ENCODE peak calls at places on chromosomes 3 and 15, in five cellular contexts. One of them, this sample, is unnamed.

GRCh38 chr3:38157562-38157961 is 7.8 kb upstream of the OXSR1 start:
- DNase-seq in dorsolateral prefrontal cortex: no peak
- DNase-seq in Daoy: no peak
- DNase-seq in COR-L47: peak; percentile 4
- DNase-seq in stimulated activated CD4-positive, alpha-beta T cell treated with anti-CD3 and anti-CD28 coated beads, Interleukin-1b, Interleukin-23, amount 100 ng/mL, for 1 hour: no peak
- DNase-seq in this sample: no peak

GRCh38 chr3:66962624-66963023 is 35.5 kb upstream of the KBTBD8 start:
- DNase-seq in dorsolateral prefrontal cortex: no peak
- DNase-seq in Daoy: no peak
- DNase-seq in COR-L47: no peak
- DNase-seq in stimulated activated CD4-positive, alpha-beta T cell treated with anti-CD3 and anti-CD28 coated beads, Interleukin-1b, Interleukin-23, amount 100 ng/mL, for 1 hour: no peak
- DNase-seq in this sample: no peak

GRCh38 chr15:98405013-98405412 is 243.3 kb upstream of the IGF1R start:
- DNase-seq in dorsolateral prefrontal cortex: no peak
- DNase-seq in Daoy: no peak
- DNase-seq in COR-L47: no peak
- DNase-seq in stimulated activated CD4-positive, alpha-beta T cell treated with anti-CD3 and anti-CD28 coated beads, Interleukin-1b, Interleukin-23, amount 100 ng/mL, for 1 hour: no peak
- DNase-seq in this sample: no peak

GRCh38 chr3:65996605-65997004 is 42.1 kb downstream of the MAGI1 start:
- DNase-seq in dorsolateral prefrontal cortex: no peak
- DNase-seq in Daoy: peak; percentile 55
- DNase-seq in COR-L47: no peak
- DNase-seq in stimulated activated CD4-positive, alpha-beta T cell treated with anti-CD3 and anti-CD28 coated beads, Interleukin-1b, Interleukin-23, amount 100 ng/mL, for 1 hour: no peak
- DNase-seq in this sample: no peak

GRCh38 chr15:58213587-58214360 is 75.6 kb downstream of the AQP9 start:
- DNase-seq in dorsolateral prefrontal cortex: no peak
- DNase-seq in Daoy: no peak
- DNase-seq in COR-L47: no peak
- DNase-seq in stimulated activated CD4-positive, alpha-beta T cell treated with anti-CD3 and anti-CD28 coated beads, Interleukin-1b, Interleukin-23, amount 100 ng/mL, for 1 hour: no peak
- DNase-seq in this sample: no peak

GRCh38 chr3:142210608-142211007 is 14.8 kb downstream of the GK5 start:
- DNase-seq in dorsolateral prefrontal cortex: no peak
- DNase-seq in Daoy: no peak
- DNase-seq in COR-L47: no peak
- DNase-seq in stimulated activated CD4-positive, alpha-beta T cell treated with anti-CD3 and anti-CD28 coated beads, Interleukin-1b, Interleukin-23, amount 100 ng/mL, for 1 hour: no peak
- DNase-seq in this sample: no peak

GRCh38 chr15:62104846-62105245 is 38.1 kb downstream of the C2CD4A start:
- DNase-seq in dorsolateral prefrontal cortex: no peak
- DNase-seq in Daoy: no peak
- DNase-seq in COR-L47: no peak
- DNase-seq in stimulated activated CD4-positive, alpha-beta T cell treated with anti-CD3 and anti-CD28 coated beads, Interleukin-1b, Interleukin-23, amount 100 ng/mL, for 1 hour: no peak
- DNase-seq in this sample: no peak

GRCh38 chr3:148372476-148372875 is 325.2 kb upstream of the AGTR1 start:
- DNase-seq in dorsolateral prefrontal cortex: no peak
- DNase-seq in Daoy: no peak
- DNase-seq in COR-L47: no peak
- DNase-seq in stimulated activated CD4-positive, alpha-beta T cell treated with anti-CD3 and anti-CD28 coated beads, Interleukin-1b, Interleukin-23, amount 100 ng/mL, for 1 hour: no peak
- DNase-seq in this sample: no peak

GRCh38 chr3:17632401-17633100 is 109.9 kb downstream of the TBC1D5 start:
- DNase-seq in dorsolateral prefrontal cortex: no peak
- DNase-seq in Daoy: peak; percentile 56
- DNase-seq in COR-L47: no peak
- DNase-seq in stimulated activated CD4-positive, alpha-beta T cell treated with anti-CD3 and anti-CD28 coated beads, Interleukin-1b, Interleukin-23, amount 100 ng/mL, for 1 hour: no peak
- DNase-seq in this sample: no peak

GRCh38 chr3:2921903-2922302 is 188.3 kb downstream of the IL5RA start:
- DNase-seq in dorsolateral prefrontal cortex: no peak
- DNase-seq in Daoy: peak; percentile 42
- DNase-seq in COR-L47: no peak
- DNase-seq in stimulated activated CD4-positive, alpha-beta T cell treated with anti-CD3 and anti-CD28 coated beads, Interleukin-1b, Interleukin-23, amount 100 ng/mL, for 1 hour: no peak
- DNase-seq in this sample: no peak

GRCh38 chr3:194282436-194283122 is 68.5 kb downstream of the CPN2 start:
- DNase-seq in dorsolateral prefrontal cortex: no peak
- DNase-seq in Daoy: no peak
- DNase-seq in COR-L47: no peak
- DNase-seq in stimulated activated CD4-positive, alpha-beta T cell treated with anti-CD3 and anti-CD28 coated beads, Interleukin-1b, Interleukin-23, amount 100 ng/mL, for 1 hour: no peak
- DNase-seq in this sample: peak; percentile 38

GRCh38 chr3:143099213-143099612 is 20.4 kb upstream of the CHST2 start:
- DNase-seq in dorsolateral prefrontal cortex: no peak
- DNase-seq in Daoy: no peak
- DNase-seq in COR-L47: no peak
- DNase-seq in stimulated activated CD4-positive, alpha-beta T cell treated with anti-CD3 and anti-CD28 coated beads, Interleukin-1b, Interleukin-23, amount 100 ng/mL, for 1 hour: no peak
- DNase-seq in this sample: no peak

GRCh38 chr3:62097121-62097520 is 276.2 kb downstream of the FEZF2 start:
- DNase-seq in dorsolateral prefrontal cortex: no peak
- DNase-seq in Daoy: no peak
- DNase-seq in COR-L47: no peak
- DNase-seq in stimulated activated CD4-positive, alpha-beta T cell treated with anti-CD3 and anti-CD28 coated beads, Interleukin-1b, Interleukin-23, amount 100 ng/mL, for 1 hour: no peak
- DNase-seq in this sample: no peak

GRCh38 chr3:49899815-49900214 is 3.9 kb downstream of the MST1R start:
- DNase-seq in dorsolateral prefrontal cortex: no peak
- DNase-seq in Daoy: no peak
- DNase-seq in COR-L47: no peak
- DNase-seq in stimulated activated CD4-positive, alpha-beta T cell treated with anti-CD3 and anti-CD28 coated beads, Interleukin-1b, Interleukin-23, amount 100 ng/mL, for 1 hour: no peak
- DNase-seq in this sample: no peak

GRCh38 chr3:57770121-57770828 is 14.2 kb downstream of the SLMAP start:
- DNase-seq in dorsolateral prefrontal cortex: no peak
- DNase-seq in Daoy: no peak
- DNase-seq in COR-L47: no peak
- DNase-seq in stimulated activated CD4-positive, alpha-beta T cell treated with anti-CD3 and anti-CD28 coated beads, Interleukin-1b, Interleukin-23, amount 100 ng/mL, for 1 hour: no peak
- DNase-seq in this sample: no peak

GRCh38 chr3:183180105-183180763 is 17.7 kb upstream of the LAMP3 start:
- DNase-seq in dorsolateral prefrontal cortex: no peak
- DNase-seq in Daoy: no peak
- DNase-seq in COR-L47: no peak
- DNase-seq in stimulated activated CD4-positive, alpha-beta T cell treated with anti-CD3 and anti-CD28 coated beads, Interleukin-1b, Interleukin-23, amount 100 ng/mL, for 1 hour: no peak
- DNase-seq in this sample: no peak

GRCh38 chr3:70736009-70736408 is 423.6 kb upstream of the MDFIC2 start:
- DNase-seq in dorsolateral prefrontal cortex: no peak
- DNase-seq in Daoy: no peak
- DNase-seq in COR-L47: no peak
- DNase-seq in stimulated activated CD4-positive, alpha-beta T cell treated with anti-CD3 and anti-CD28 coated beads, Interleukin-1b, Interleukin-23, amount 100 ng/mL, for 1 hour: no peak
- DNase-seq in this sample: no peak

GRCh38 chr15:66270932-66271331 is 17.4 kb upstream of the MEGF11 start:
- DNase-seq in dorsolateral prefrontal cortex: no peak
- DNase-seq in Daoy: no peak
- DNase-seq in COR-L47: no peak
- DNase-seq in stimulated activated CD4-positive, alpha-beta T cell treated with anti-CD3 and anti-CD28 coated beads, Interleukin-1b, Interleukin-23, amount 100 ng/mL, for 1 hour: no peak
- DNase-seq in this sample: no peak

GRCh38 chr15:41483115-41483514 is 10.6 kb upstream of the ITPKA start:
- DNase-seq in dorsolateral prefrontal cortex: no peak
- DNase-seq in Daoy: no peak
- DNase-seq in COR-L47: no peak
- DNase-seq in stimulated activated CD4-positive, alpha-beta T cell treated with anti-CD3 and anti-CD28 coated beads, Interleukin-1b, Interleukin-23, amount 100 ng/mL, for 1 hour: no peak
- DNase-seq in this sample: no peak

GRCh38 chr15:68598171-68599152 is 19.7 kb downstream of the CORO2B start:
- DNase-seq in dorsolateral prefrontal cortex: no peak
- DNase-seq in Daoy: no peak
- DNase-seq in COR-L47: no peak
- DNase-seq in stimulated activated CD4-positive, alpha-beta T cell treated with anti-CD3 and anti-CD28 coated beads, Interleukin-1b, Interleukin-23, amount 100 ng/mL, for 1 hour: no peak
- DNase-seq in this sample: no peak

GRCh38 chr3:123271466-123272159 is 69.9 kb downstream of the SEC22A start:
- DNase-seq in dorsolateral prefrontal cortex: no peak
- DNase-seq in Daoy: no peak
- DNase-seq in COR-L47: no peak
- DNase-seq in stimulated activated CD4-positive, alpha-beta T cell treated with anti-CD3 and anti-CD28 coated beads, Interleukin-1b, Interleukin-23, amount 100 ng/mL, for 1 hour: no peak
- DNase-seq in this sample: no peak

GRCh38 chr15:55587321-55588069 is 650 bp downstream of the PYGO1 start:
- DNase-seq in dorsolateral prefrontal cortex: no peak
- DNase-seq in Daoy: peak; percentile 69
- DNase-seq in COR-L47: peak; percentile 17
- DNase-seq in stimulated activated CD4-positive, alpha-beta T cell treated with anti-CD3 and anti-CD28 coated beads, Interleukin-1b, Interleukin-23, amount 100 ng/mL, for 1 hour: no peak
- DNase-seq in this sample: no peak

GRCh38 chr3:10702961-10703740 is 112.9 kb upstream of the SLC6A11 start:
- DNase-seq in dorsolateral prefrontal cortex: no peak
- DNase-seq in Daoy: peak; percentile 33
- DNase-seq in COR-L47: no peak
- DNase-seq in stimulated activated CD4-positive, alpha-beta T cell treated with anti-CD3 and anti-CD28 coated beads, Interleukin-1b, Interleukin-23, amount 100 ng/mL, for 1 hour: no peak
- DNase-seq in this sample: no peak

GRCh38 chr15:89142423-89142822 is 54.2 kb downstream of the ABHD2 start:
- DNase-seq in dorsolateral prefrontal cortex: no peak
- DNase-seq in Daoy: no peak
- DNase-seq in COR-L47: no peak
- DNase-seq in stimulated activated CD4-positive, alpha-beta T cell treated with anti-CD3 and anti-CD28 coated beads, Interleukin-1b, Interleukin-23, amount 100 ng/mL, for 1 hour: no peak
- DNase-seq in this sample: no peak

GRCh38 chr3:173733029-173733652 is 335.6 kb downstream of the NLGN1 start:
- DNase-seq in dorsolateral prefrontal cortex: no peak
- DNase-seq in Daoy: peak; percentile 46
- DNase-seq in COR-L47: peak; percentile 48
- DNase-seq in stimulated activated CD4-positive, alpha-beta T cell treated with anti-CD3 and anti-CD28 coated beads, Interleukin-1b, Interleukin-23, amount 100 ng/mL, for 1 hour: no peak
- DNase-seq in this sample: no peak

GRCh38 chr3:166451997-166452396 is 614.8 kb upstream of the BCHE start:
- DNase-seq in dorsolateral prefrontal cortex: no peak
- DNase-seq in Daoy: no peak
- DNase-seq in COR-L47: no peak
- DNase-seq in stimulated activated CD4-positive, alpha-beta T cell treated with anti-CD3 and anti-CD28 coated beads, Interleukin-1b, Interleukin-23, amount 100 ng/mL, for 1 hour: no peak
- DNase-seq in this sample: no peak

GRCh38 chr3:104102386-104102785 is 1264.3 kb upstream of the ALCAM start:
- DNase-seq in dorsolateral prefrontal cortex: no peak
- DNase-seq in Daoy: no peak
- DNase-seq in COR-L47: peak; percentile 54
- DNase-seq in stimulated activated CD4-positive, alpha-beta T cell treated with anti-CD3 and anti-CD28 coated beads, Interleukin-1b, Interleukin-23, amount 100 ng/mL, for 1 hour: no peak
- DNase-seq in this sample: peak; percentile 31

GRCh38 chr3:78734048-78734637 is 1033.7 kb downstream of the ROBO1 start:
- DNase-seq in dorsolateral prefrontal cortex: no peak
- DNase-seq in Daoy: peak; percentile 44
- DNase-seq in COR-L47: peak; percentile 17
- DNase-seq in stimulated activated CD4-positive, alpha-beta T cell treated with anti-CD3 and anti-CD28 coated beads, Interleukin-1b, Interleukin-23, amount 100 ng/mL, for 1 hour: no peak
- DNase-seq in this sample: no peak

GRCh38 chr15:42725331-42725903 is 11.5 kb downstream of the CDAN1 start:
- DNase-seq in dorsolateral prefrontal cortex: no peak
- DNase-seq in Daoy: no peak
- DNase-seq in COR-L47: no peak
- DNase-seq in stimulated activated CD4-positive, alpha-beta T cell treated with anti-CD3 and anti-CD28 coated beads, Interleukin-1b, Interleukin-23, amount 100 ng/mL, for 1 hour: no peak
- DNase-seq in this sample: no peak

GRCh38 chr3:114333180-114333922 is 39.5 kb downstream of the TIGIT start:
- DNase-seq in dorsolateral prefrontal cortex: no peak
- DNase-seq in Daoy: no peak
- DNase-seq in COR-L47: no peak
- DNase-seq in stimulated activated CD4-positive, alpha-beta T cell treated with anti-CD3 and anti-CD28 coated beads, Interleukin-1b, Interleukin-23, amount 100 ng/mL, for 1 hour: no peak
- DNase-seq in this sample: no peak

GRCh38 chr3:94616833-94617232 is 554.0 kb downstream of the NSUN3 start:
- DNase-seq in dorsolateral prefrontal cortex: no peak
- DNase-seq in Daoy: no peak
- DNase-seq in COR-L47: no peak
- DNase-seq in stimulated activated CD4-positive, alpha-beta T cell treated with anti-CD3 and anti-CD28 coated beads, Interleukin-1b, Interleukin-23, amount 100 ng/mL, for 1 hour: no peak
- DNase-seq in this sample: no peak

GRCh38 chr3:185693985-185694675 is 108.0 kb downstream of the SENP2 start:
- DNase-seq in dorsolateral prefrontal cortex: no peak
- DNase-seq in Daoy: no peak
- DNase-seq in COR-L47: no peak
- DNase-seq in stimulated activated CD4-positive, alpha-beta T cell treated with anti-CD3 and anti-CD28 coated beads, Interleukin-1b, Interleukin-23, amount 100 ng/mL, for 1 hour: no peak
- DNase-seq in this sample: no peak

This sample was measured in NCI-H2081 treated with DMSO at 0.1 percent for 48 hours.